ENCODE peak calls at places on chromosomes 4 and X, in four cellular contexts. N is amniotic epithelial cell, K is astrocyte of the hippocampus, V is substantia nigra. I is an unnamed sample.

GRCh38 chrX:8319359-8319758 is 145.3 kb upstream of the VCX3B start:
- DNase-seq in V (no peak), N (no peak), K (no peak), I (no peak)

GRCh38 chrX:17078031-17078730 is 131.7 kb downstream of the REPS2 start:
- DNase-seq in N (no peak), K (peak), V (no peak), I (no peak)

GRCh38 chr4:185142563-185142910 is 529 bp upstream of the SLC25A4 start:
- DNase-seq in V (no peak), K (no peak), N (no peak), I (no peak)

GRCh38 chr4:85825937-85826678 is 351.2 kb downstream of the ARHGAP24 start:
- DNase-seq in V (no peak), N (peak), K (peak), I (peak)

GRCh38 chrX:24167719-24168472 is 18.4 kb downstream of the ZFX start:
- DNase-seq in V (no peak), K (peak), N (no peak), I (no peak)

GRCh38 chrX:111411591-111412371 is at the start of gene DCX:
- DNase-seq in V (no peak), K (no peak), N (no peak), I (no peak)

GRCh38 chr4:153204247-153205027 is at the start of gene TRIM2:
- DNase-seq in K (peak), N (peak), V (peak), I (peak)

GRCh38 chr4:126306152-126306869 is 991.6 kb downstream of the FAT4 start:
- DNase-seq in N (no peak), V (no peak), K (no peak), I (no peak)

GRCh38 chrX:7100022-7100421 is 47.5 kb upstream of the STS start:
- DNase-seq in N (no peak), K (no peak), V (no peak), I (no peak)

GRCh38 chr4:83259586-83259985 is 25.0 kb downstream of the COQ2 start:
- DNase-seq in V (no peak), N (no peak), K (no peak), I (no peak)

GRCh38 chr4:71050809-71051208 is 57.4 kb downstream of the DCK start:
- DNase-seq in N (peak), V (no peak), K (no peak), I (no peak)

GRCh38 chr4:141158219-141158618 is 24.9 kb upstream of the RNF150 start:
- DNase-seq in K (peak), N (peak), V (no peak), I (no peak)

GRCh38 chrX:105190252-105190853 is 30.1 kb downstream of the TEX13A start:
- DNase-seq in V (no peak), K (peak), N (peak), I (no peak)

GRCh38 chr4:30116401-30116800 is 603.8 kb upstream of the PCDH7 start:
- DNase-seq in V (no peak), K (peak), N (no peak), I (no peak)

GRCh38 chr4:178140326-178140915 is 698.2 kb upstream of the AGA start:
- DNase-seq in N (no peak), K (no peak), V (no peak), I (no peak)

GRCh38 chrX:55907968-55908607 is 190.5 kb downstream of the RRAGB start:
- DNase-seq in N (no peak), V (no peak), K (peak), I (peak)

GRCh38 chr4:69167300-69167699 is 47.2 kb downstream of the UGT2B11 start:
- DNase-seq in V (no peak), N (peak), K (no peak), I (no peak)

GRCh38 chr4:25448379-25449109 is 71.5 kb downstream of the ANAPC4 start:
- DNase-seq in N (peak), K (peak), V (no peak), I (no peak)

I was measured in progenitor cell of endocrine pancreas.